ENCODE peak calls at places on chromosomes 16 and 17, in eight cellular contexts. V is ELR; K is iris pigment epithelial cell; Y is fibroblast of mammary gland; B is lung microvascular endothelial cell; O is GM23248; Z is C1 segment of cervical spinal cord; J is activated CD4-positive, alpha-beta T cell treated with anti-CD3 and anti-CD28 coated beads, Interleukin-2, amount 50 U/mL, for 4 hours. C is an unnamed sample.
A peak's percentile ranks its signal among the peaks of the same experiment; 100 is the strongest.

GRCh38 chr16:4685292-4685691 is 8.1 kb upstream of the NUDT16L1 start:
- DNase-seq in V (no peak), K (no peak), Y (no peak), B (no peak), O (no peak), Z (no peak), J (no peak), C (no peak)

GRCh38 chr17:28949185-28950016 is 1.9 kb downstream of the PHF12 start:
- DNase-seq in V (peak; percentile 70), K (peak; percentile 54), Y (peak; percentile 33), B (peak; percentile 45), O (peak; percentile 89), Z (peak; percentile 76), J (peak; percentile 21), C (peak; percentile 71)

GRCh38 chr16:59047114-59047513 is 313.0 kb upstream of the GOT2 start:
- DNase-seq in V (peak; percentile 15), K (no peak), Y (no peak), B (no peak), O (no peak), Z (no peak), J (no peak), C (peak; percentile 20)

GRCh38 chr17:37698856-37699255 is 46.0 kb downstream of the HNF1B start:
- DNase-seq in V (no peak), K (no peak), Y (no peak), B (no peak), O (no peak), Z (no peak), J (no peak), C (no peak)

GRCh38 chr16:89395150-89396142 is 94.9 kb downstream of the ANKRD11 start:
- DNase-seq in V (peak; percentile 97), K (peak; percentile 98), Y (peak; percentile 99), B (peak; percentile 89), O (peak; percentile 97), Z (peak; percentile 72), J (no peak), C (peak; percentile 54)

GRCh38 chr16:5036228-5037156 is 2.8 kb upstream of the NAGPA start:
- DNase-seq in V (no peak), K (no peak), Y (no peak), B (no peak), O (no peak), Z (no peak), J (no peak), C (peak; percentile 23)

GRCh38 chr17:45961206-45961605 is 37.8 kb upstream of the STH start:
- DNase-seq in V (no peak), K (no peak), Y (no peak), B (no peak), O (no peak), Z (no peak), J (no peak), C (no peak)

GRCh38 chr17:68420065-68420847 is 37.0 kb downstream of the WIPI1 start:
- DNase-seq in V (no peak), K (no peak), Y (no peak), B (no peak), O (no peak), Z (no peak), J (no peak), C (no peak)

GRCh38 chr16:80656731-80657150 is 115.9 kb downstream of the DYNLRB2 start:
- DNase-seq in V (no peak), K (no peak), Y (no peak), B (peak; percentile 10), O (peak; percentile 4), Z (no peak), J (peak; percentile 21), C (peak; percentile 1)

GRCh38 chr16:66619036-66619435 is 14.5 kb downstream of the CMTM3 start:
- DNase-seq in V (no peak), K (peak; percentile 59), Y (peak; percentile 83), B (no peak), O (peak; percentile 66), Z (no peak), J (no peak), C (peak; percentile 3)

GRCh38 chr16:65744401-65744800 is 622.1 kb upstream of the CDH5 start:
- DNase-seq in V (no peak), K (no peak), Y (no peak), B (no peak), O (no peak), Z (no peak), J (no peak), C (no peak)

GRCh38 chr16:29696881-29697331 is 17.9 kb downstream of the QPRT start:
- DNase-seq in V (no peak), K (no peak), Y (no peak), B (no peak), O (no peak), Z (no peak), J (no peak), C (no peak)

GRCh38 chr17:75231741-75232464 is 26.4 kb downstream of the NUP85 start:
- DNase-seq in V (no peak), K (no peak), Y (no peak), B (no peak), O (no peak), Z (no peak), J (no peak), C (no peak)

GRCh38 chr17:69625449-69625848 is 211.0 kb downstream of the MAP2K6 start:
- DNase-seq in V (no peak), K (no peak), Y (no peak), B (no peak), O (no peak), Z (no peak), J (no peak), C (no peak)

GRCh38 chr17:44004761-44005526 is 522 bp downstream of the NAGS start:
- DNase-seq in V (no peak), K (peak; percentile 39), Y (no peak), B (peak; percentile 46), O (peak; percentile 45), Z (no peak), J (no peak), C (no peak)

GRCh38 chr17:81794509-81794908 is 9.4 kb upstream of the GCGR start:
- DNase-seq in V (peak; percentile 24), K (no peak), Y (no peak), B (no peak), O (no peak), Z (no peak), J (no peak), C (no peak)

GRCh38 chr17:43755389-43755875 is 3.2 kb downstream of the SOST start:
- DNase-seq in V (peak; percentile 26), K (peak; percentile 28), Y (no peak), B (peak; percentile 34), O (no peak), Z (no peak), J (no peak), C (peak; percentile 28)